ENCODE peak calls at places on chromosomes 6 and 20, in seven cellular contexts. Z is upper lobe of right lung, P is HL-60, K is GM12865, W is GM13976, H is heart right ventricle, R is Calu3. U is an unnamed sample.

GRCh38 chr6:106749611-106750010 is 120.2 kb downstream of the QRSL1 start:
- DNase-seq in Z (no peak), P (no peak), K (no peak), W (no peak), H (no peak), R (no peak), U (no peak)

GRCh38 chr20:58706150-58706892 is 13.7 kb downstream of the NPEPL1 start:
- DNase-seq in Z (no peak), P (no peak), K (no peak), W (no peak), H (no peak), R (no peak), U (no peak)

GRCh38 chr20:4814696-4815252 is 93.1 kb downstream of the PRND start:
- DNase-seq in Z (peak; percentile 73), P (peak; percentile 89), K (peak; percentile 92), W (peak; percentile 76), H (no peak), R (no peak), U (peak; percentile 88)

GRCh38 chr6:67606905-67607828 is 1027.9 kb upstream of the ADGRB3 start:
- DNase-seq in Z (no peak), P (peak; percentile 5), K (no peak), W (no peak), H (no peak), R (no peak), U (no peak)

GRCh38 chr6:39310542-39310941 is 3.7 kb downstream of the KCNK17 start:
- DNase-seq in Z (no peak), P (no peak), K (peak; percentile 33), W (no peak), H (no peak), R (no peak), U (no peak)

GRCh38 chr20:5077761-5078387 is 41.9 kb downstream of the PCNA start:
- DNase-seq in Z (no peak), P (no peak), K (peak; percentile 33), W (no peak), H (no peak), R (no peak), U (no peak)

GRCh38 chr6:25757936-25758642 is 3.5 kb downstream of the SLC17A4 start:
- DNase-seq in Z (no peak), P (no peak), K (no peak), W (no peak), H (no peak), R (no peak), U (no peak)

GRCh38 chr6:111260570-111261298 is 173.4 kb downstream of the SLC16A10 start:
- DNase-seq in Z (no peak), P (no peak), K (no peak), W (no peak), H (no peak), R (no peak), U (no peak)

GRCh38 chr6:27642744-27643456 is 170.0 kb upstream of the ZNF184 start:
- DNase-seq in Z (no peak), P (peak; percentile 10), K (no peak), W (no peak), H (no peak), R (no peak), U (no peak)

GRCh38 chr6:99608059-99608885 is 1.6 kb downstream of the PRDM13 start:
- DNase-seq in Z (no peak), P (no peak), K (no peak), W (no peak), H (no peak), R (no peak), U (no peak)

GRCh38 chr20:21608777-21609176 is 94.9 kb upstream of the NKX2-2 start:
- DNase-seq in Z (no peak), P (no peak), K (no peak), W (no peak), H (no peak), R (no peak), U (no peak)

GRCh38 chr20:38213607-38213940 is 47.0 kb downstream of the KIAA1755 start:
- DNase-seq in Z (no peak), P (no peak), K (no peak), W (no peak), H (no peak), R (no peak), U (no peak)

GRCh38 chr6:75280131-75280855 is 4.3 kb downstream of the TMEM30A start:
- DNase-seq in Z (no peak), P (no peak), K (no peak), W (no peak), H (no peak), R (no peak), U (no peak)

GRCh38 chr6:53795702-53796450 is 1.1 kb downstream of the LRRC1 start:
- DNase-seq in Z (peak; percentile 73), P (no peak), K (no peak), W (no peak), H (peak; percentile 38), R (peak; percentile 45), U (peak; percentile 30)

GRCh38 chr6:19327684-19328083 is 509.5 kb upstream of the ID4 start:
- DNase-seq in Z (no peak), P (no peak), K (no peak), W (no peak), H (no peak), R (no peak), U (no peak)

GRCh38 chr6:156839591-156840001 is 62.4 kb downstream of the ARID1B start:
- DNase-seq in Z (no peak), P (no peak), K (no peak), W (no peak), H (no peak), R (no peak), U (no peak)

GRCh38 chr6:142510217-142510616 is 208.4 kb downstream of the ADGRG6 start:
- DNase-seq in Z (no peak), P (no peak), K (no peak), W (no peak), H (no peak), R (no peak), U (no peak)

GRCh38 chr20:24787071-24787470 is 162.0 kb upstream of the CST7 start:
- DNase-seq in Z (no peak), P (no peak), K (no peak), W (no peak), H (no peak), R (no peak), U (no peak)

GRCh38 chr6:111679126-111679525 is 73.4 kb upstream of the TRAF3IP2 start:
- DNase-seq in Z (no peak), P (no peak), K (no peak), W (no peak), H (no peak), R (no peak), U (no peak)

GRCh38 chr20:15922556-15922955 is 650.7 kb downstream of the KIF16B start:
- DNase-seq in Z (no peak), P (no peak), K (peak; percentile 27), W (no peak), H (no peak), R (no peak), U (no peak)

GRCh38 chr20:57244627-57245214 is 21.7 kb downstream of the BMP7 start:
- DNase-seq in Z (no peak), P (no peak), K (no peak), W (no peak), H (no peak), R (no peak), U (no peak)

GRCh38 chr6:93418448-93419303 is 683 bp downstream of the EPHA7 start:
- DNase-seq in Z (peak; percentile 66), P (no peak), K (no peak), W (peak; percentile 30), H (peak; percentile 33), R (peak; percentile 14), U (no peak)

GRCh38 chr20:44888226-44889103 is 3.0 kb downstream of the YWHAB start:
- DNase-seq in Z (no peak), P (no peak), K (peak; percentile 13), W (no peak), H (no peak), R (peak; percentile 26), U (no peak)
- TF ChIP-seq CTCF in Z (peak; percentile 44), P (peak; percentile 7), K (no peak), W (no peak), H (no peak), R (peak; percentile 44), U (peak; percentile 25)

GRCh38 chr6:123321020-123321419 is 315.7 kb downstream of the TRDN start:
- DNase-seq in Z (no peak), P (no peak), K (no peak), W (no peak), H (no peak), R (no peak), U (no peak)

DNA sequence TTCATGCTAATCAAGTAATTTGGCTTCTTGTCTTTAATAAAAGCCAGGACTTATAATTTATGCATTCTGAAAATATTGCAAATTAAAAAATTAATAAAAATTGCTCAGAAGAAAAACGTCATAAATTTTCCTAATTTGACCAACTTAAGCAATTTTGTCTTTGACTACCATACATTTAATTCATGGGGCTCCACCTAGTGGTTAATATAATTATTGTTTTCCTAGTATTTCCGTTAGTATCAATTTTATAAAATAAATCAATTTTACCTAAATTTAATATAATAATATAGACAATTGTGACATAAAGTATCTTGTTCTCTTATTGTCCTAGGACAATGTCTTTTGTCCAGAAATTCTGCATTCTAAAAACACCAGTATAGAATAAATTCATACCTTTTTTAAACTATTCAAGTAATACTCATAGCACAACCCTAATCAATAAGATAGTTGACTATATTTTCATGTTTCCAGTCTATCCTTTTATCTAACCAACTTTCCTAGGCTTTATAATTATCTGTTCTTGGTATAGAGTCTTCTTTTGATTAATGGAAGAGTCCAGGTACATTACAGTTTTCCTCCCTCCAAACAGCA is 319.9 kb downstream of the TRDN start:
- DNase-seq in Z (no peak), P (no peak), K (peak; percentile 3), W (peak; percentile 1), H (no peak), R (no peak), U (peak; percentile 1)
- TF ChIP-seq CTCF in Z (peak; percentile 58), P (no peak), K (peak; percentile 27), W (no peak), H (peak; percentile 34), R (peak; percentile 16), U (peak; percentile 25)

DNA sequence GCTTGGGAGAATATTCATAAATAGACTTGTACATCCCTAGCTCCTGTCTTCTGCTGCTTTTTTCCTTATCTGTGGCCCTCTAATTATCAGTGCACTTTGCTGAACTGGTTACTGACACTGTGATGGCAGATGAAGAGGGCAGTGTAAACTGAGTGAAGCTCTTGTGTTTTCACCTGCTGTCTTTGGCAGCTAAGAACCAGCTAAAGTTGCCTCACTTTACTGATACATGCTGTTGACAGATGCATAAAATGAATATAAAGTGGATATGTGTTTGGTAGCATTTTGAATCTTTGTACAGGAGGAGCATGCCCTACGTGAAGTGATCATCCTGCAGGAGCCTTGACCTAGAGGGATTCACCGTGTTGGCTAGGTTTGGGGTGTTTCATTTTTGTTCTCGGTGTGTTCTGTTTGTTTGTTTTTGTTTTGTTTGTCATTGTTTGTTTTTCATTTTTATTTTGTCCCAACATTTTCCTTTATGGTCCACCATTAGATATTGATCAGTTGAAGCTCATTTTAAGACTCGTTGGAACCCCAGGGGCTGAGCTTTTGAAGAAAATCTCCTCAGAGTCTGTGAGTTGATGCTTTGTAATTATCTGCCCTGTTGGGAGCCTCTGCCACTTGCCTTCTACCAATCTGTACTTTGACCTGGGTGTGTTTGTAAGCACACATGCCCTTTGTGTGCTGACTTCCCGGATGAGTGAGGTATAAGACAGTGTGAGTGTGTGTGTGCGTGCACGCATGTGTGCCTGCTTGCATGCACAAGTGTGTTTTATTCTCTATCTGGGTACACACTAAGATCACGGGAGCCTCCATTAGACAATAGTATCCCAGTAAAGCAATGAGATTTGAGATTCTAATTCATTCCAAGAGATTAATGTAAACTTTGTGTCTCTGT is 34.6 kb upstream of the MAPK13 start:
- DNase-seq in Z (no peak), P (no peak), K (no peak), W (no peak), H (no peak), R (peak; percentile 59), U (no peak)
- TF ChIP-seq CTCF in Z (no peak), P (no peak), K (no peak), W (no peak), H (no peak), R (no peak), U (no peak)

GRCh38 chr6:160730911-160731310 is 28.9 kb downstream of the PLG start:
- DNase-seq in Z (no peak), P (peak; percentile 3), K (peak; percentile 20), W (no peak), H (no peak), R (peak; percentile 9), U (no peak)
- TF ChIP-seq CTCF in Z (no peak), P (no peak), K (peak; percentile 44), W (no peak), H (no peak), R (peak; percentile 25), U (peak; percentile 55)